ENCODE peak calls at places on chromosomes 2 and 18, in six cellular contexts. E is K562, N is adrenal gland, X is right lobe of liver, B is body of pancreas, S is Peyer's patch. Z is an unnamed sample. For H3K4me1, the result is how much of the 10 kb centered on the place peaks cover.

GRCh38 chr2:215404357-215404719 is 31.5 kb downstream of the FN1 start:
- DNase-seq in E (no peak), N (no peak), X (no peak), B (no peak), S (no peak), Z (no peak)

GRCh38 chr18:28158083-28158581 is 18.8 kb downstream of the CDH2 start:
- DNase-seq in E (no peak), N (peak), X (peak), B (no peak), S (no peak), Z (no peak)

GRCh38 chr18:80241919-80242777 is 5.2 kb downstream of the PARD6G start:
- DNase-seq in E (no peak), N (no peak), X (no peak), B (no peak), S (no peak), Z (peak)

GRCh38 chr2:143489135-143489534 is 359.9 kb downstream of the ARHGAP15 start:
- DNase-seq in E (no peak), N (no peak), X (no peak), B (no peak), S (no peak), Z (no peak)

GRCh38 chr18:63224574-63224973 is 95.0 kb downstream of the BCL2 start:
- DNase-seq in E (no peak), N (no peak), X (no peak), B (no peak), S (no peak), Z (no peak)

GRCh38 chr2:54903736-54904554 is 146.3 kb downstream of the RTN4 start:
- DNase-seq in E (no peak), N (peak), X (no peak), B (no peak), S (peak), Z (no peak)

GRCh38 chr2:176107731-176108181 is 676 bp downstream of the HOXD11 start:
- DNase-seq in E (no peak), N (no peak), X (no peak), B (no peak), S (no peak), Z (no peak)

GRCh38 chr2:101440127-101440738 is 34.7 kb downstream of the RFX8 start:
- DNase-seq in E (no peak), N (no peak), X (no peak), B (peak), S (no peak), Z (no peak)

GRCh38 chr2:191539068-191539467 is 138.9 kb upstream of the NABP1 start:
- DNase-seq in E (peak), N (no peak), X (no peak), B (no peak), S (no peak), Z (no peak)

GRCh38 chr2:148527488-148528340 is 116.8 kb upstream of the EPC2 start:
- DNase-seq in E (no peak), N (no peak), X (no peak), B (no peak), S (no peak), Z (peak)

GRCh38 chr2:227378371-227378782 is 729 bp downstream of the TM4SF20 start:
- DNase-seq in E (no peak), N (no peak), X (no peak), B (no peak), S (no peak), Z (no peak)

GRCh38 chr2:187567126-187567525 is 12.9 kb upstream of the TFPI start:
- DNase-seq in E (no peak), N (no peak), X (no peak), B (no peak), S (no peak), Z (no peak)

GRCh38 chr2:149703281-149703680 is 115.7 kb upstream of the MMADHC start:
- DNase-seq in E (no peak), N (no peak), X (no peak), B (no peak), S (no peak), Z (no peak)

GRCh38 chr2:191488135-191488534 is 189.8 kb upstream of the NABP1 start:
- DNase-seq in E (no peak), N (no peak), X (no peak), B (no peak), S (peak), Z (no peak)

GRCh38 chr18:3579701-3580100 is 129.7 kb downstream of the TGIF1 start:
- DNase-seq in E (no peak), N (no peak), X (no peak), B (no peak), S (no peak), Z (no peak)

GRCh38 chr2:191869178-191869577 is 22.3 kb upstream of the CAVIN2 start:
- DNase-seq in E (peak), N (no peak), X (no peak), B (no peak), S (no peak), Z (no peak)

GRCh38 chr2:61854435-61855177 is 746 bp upstream of the FAM161A start:
- DNase-seq in E (peak), N (peak), X (peak), B (peak), S (peak), Z (peak)

GRCh38 chr2:219453691-219454131 is 19.1 kb downstream of the SPEG start:
- DNase-seq in E (no peak), N (no peak), X (no peak), B (no peak), S (no peak), Z (no peak)

GRCh38 chr2:84924173-84925106 is 19.0 kb downstream of the TMSB10 start:
- DNase-seq in E (peak), N (no peak), X (no peak), B (no peak), S (peak), Z (no peak)

GRCh38 chr2:67752964-67753363 is 309.8 kb downstream of the C1D start:
- DNase-seq in E (no peak), N (no peak), X (no peak), B (no peak), S (no peak), Z (no peak)

GRCh38 chr18:56388571-56388970 is 249.8 kb downstream of the TXNL1 start:
- DNase-seq in E (no peak), N (no peak), X (no peak), B (no peak), S (no peak), Z (no peak)

GRCh38 chr2:202871161-202872141 is at the start of gene ICA1L:
- DNase-seq in E (peak), N (peak), X (peak), B (peak), S (peak), Z (no peak)

GRCh38 chr2:97952357-97952756 is 43.4 kb downstream of the TMEM131 start:
- DNase-seq in E (no peak), N (no peak), X (no peak), B (no peak), S (no peak), Z (no peak)

GRCh38 chr2:240655931-240656886 is 26.5 kb downstream of the AQP12B start:
- DNase-seq in E (no peak), N (no peak), X (no peak), B (no peak), S (no peak), Z (no peak)

GRCh38 chr2:173185437-173185836 is 109.8 kb downstream of the MAP3K20 start:
- DNase-seq in E (no peak), N (no peak), X (no peak), B (no peak), S (no peak), Z (no peak)

GRCh38 chr2:47438084-47438483 is 35.1 kb downstream of the MSH2 start:
- DNase-seq in E (no peak), N (no peak), X (no peak), B (no peak), S (no peak), Z (no peak)

GRCh38 chr2:201833796-201834195 is 27.5 kb downstream of the CDK15 start:
- DNase-seq in E (no peak), N (no peak), X (no peak), B (no peak), S (no peak), Z (no peak)

GRCh38 chr18:27604583-27604982 is 419.5 kb upstream of the CHST9 start:
- DNase-seq in E (no peak), N (no peak), X (no peak), B (no peak), S (no peak), Z (no peak)

DNA sequence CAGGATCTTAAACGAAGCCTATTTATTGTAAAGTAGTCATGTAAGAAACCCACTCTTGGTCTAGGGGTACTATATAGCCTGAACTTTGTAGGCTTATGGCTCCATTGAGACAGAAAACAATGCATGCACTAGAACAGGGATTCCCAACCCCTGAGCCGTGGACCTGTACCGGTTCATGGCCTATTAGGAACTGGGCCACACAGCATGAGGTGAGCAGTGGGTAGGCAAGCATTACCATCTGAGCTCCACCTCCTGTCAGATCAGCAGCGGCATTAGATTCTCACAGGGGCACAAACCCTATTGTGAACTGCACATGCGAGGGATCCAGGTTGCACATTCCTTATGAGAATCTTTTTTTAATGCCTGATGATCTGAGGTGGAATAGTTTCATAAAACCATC is 59.2 kb downstream of the ROCK1 start:
- DNase-seq in E (no peak), N (no peak), X (no peak), B (no peak), S (no peak), Z (no peak)
- H3K4me1 ChIP-seq in E (under half), N (under half), X (under half), B (under half), S (under half), Z (under half)

DNA sequence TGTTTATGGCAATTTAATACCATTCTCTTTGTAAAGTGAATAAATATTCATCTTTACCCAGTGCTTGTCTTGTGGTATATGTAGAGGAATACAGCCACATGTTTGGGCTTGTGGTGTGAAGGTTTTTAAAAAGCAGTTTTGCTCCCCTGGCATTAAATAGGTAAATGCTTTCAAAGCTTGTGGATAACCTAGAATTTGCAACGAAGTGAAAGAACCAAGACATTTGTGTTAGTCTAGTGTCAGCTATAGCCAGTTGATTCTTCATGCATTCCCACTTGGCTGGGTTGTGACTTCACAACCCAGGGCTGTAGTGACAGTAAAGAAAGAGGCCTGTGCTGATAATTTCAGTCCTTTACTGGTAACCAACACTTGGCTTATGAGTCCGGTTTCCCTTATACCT is 32.9 kb upstream of the TOGARAM2 start:
- DNase-seq in E (no peak), N (no peak), X (no peak), B (no peak), S (no peak), Z (no peak)
- TF ChIP-seq POLR2A in E (peak), N (no peak), X (no peak), B (no peak), S (no peak), Z (no peak)

GRCh38 chr2:63614448-63614968 is 25.7 kb downstream of the MDH1 start:
- DNase-seq in E (no peak), N (no peak), X (no peak), B (no peak), S (no peak), Z (no peak)
- H3K4me3 ChIP-seq in E (no peak), N (no peak), X (no peak), B (no peak), S (no peak), Z (no peak)

DNA sequence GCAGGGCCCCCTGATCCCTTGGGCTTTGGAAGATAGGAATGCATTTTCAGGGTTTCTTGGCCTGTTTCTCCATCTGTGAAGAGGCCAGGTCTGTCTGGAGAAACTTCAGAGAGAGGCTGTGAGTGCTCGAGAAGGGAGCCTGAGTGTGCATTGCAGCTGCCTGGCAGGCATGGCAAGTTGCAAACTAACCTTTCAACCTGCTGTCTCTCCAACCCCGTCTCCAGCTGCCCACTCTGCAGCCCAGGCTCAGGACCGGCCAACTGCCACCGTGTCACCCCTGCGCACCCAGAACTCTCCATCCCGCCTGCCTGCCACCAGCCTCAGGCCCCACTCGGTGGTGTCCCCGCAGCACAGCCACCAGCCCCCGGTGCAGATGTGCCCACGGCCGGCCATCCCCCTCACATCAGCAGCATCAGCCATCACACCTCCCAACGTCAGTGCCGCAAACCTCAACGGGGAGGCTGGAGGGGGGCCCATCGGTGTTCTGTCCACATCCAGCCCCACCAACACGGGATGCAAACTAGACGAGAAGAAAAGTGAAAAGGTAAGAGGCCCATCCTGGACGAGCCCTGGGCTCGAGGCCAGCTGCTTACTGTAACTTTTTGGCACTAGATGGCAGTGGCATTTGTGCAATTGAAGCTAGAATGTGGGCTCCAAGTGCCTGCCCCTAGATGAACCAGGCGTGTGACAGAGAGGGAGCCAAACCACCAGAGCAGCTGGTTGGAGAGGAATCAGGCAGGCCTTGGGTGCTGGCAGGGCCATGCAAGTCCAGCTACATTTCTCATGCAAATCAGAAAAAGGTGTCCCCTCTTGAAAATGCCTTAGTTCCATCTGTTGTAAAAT is 164.6 kb downstream of the SEPTIN10 start:
- DNase-seq in E (no peak), N (peak), X (peak), B (no peak), S (peak), Z (no peak)
- H3K4me1 ChIP-seq in E (under half), N (under half), X (under half), B (under half), S (under half), Z (under half)

GRCh38 chr2:23617167-23617787 is 232.3 kb downstream of the KLHL29 start:
- DNase-seq in E (no peak), N (no peak), X (no peak), B (no peak), S (no peak), Z (no peak)

GRCh38 chr2:23619941-23620340 is 235.0 kb downstream of the KLHL29 start:
- DNase-seq in E (no peak), N (no peak), X (no peak), B (no peak), S (no peak), Z (no peak)

GRCh38 chr2:23618265-23618664 is 233.3 kb downstream of the KLHL29 start:
- DNase-seq in E (no peak), N (no peak), X (no peak), B (no peak), S (no peak), Z (no peak)

GRCh38 chr2:23617817-23618216 is 232.8 kb downstream of the KLHL29 start:
- DNase-seq in E (no peak), N (no peak), X (no peak), B (no peak), S (no peak), Z (no peak)

DNA sequence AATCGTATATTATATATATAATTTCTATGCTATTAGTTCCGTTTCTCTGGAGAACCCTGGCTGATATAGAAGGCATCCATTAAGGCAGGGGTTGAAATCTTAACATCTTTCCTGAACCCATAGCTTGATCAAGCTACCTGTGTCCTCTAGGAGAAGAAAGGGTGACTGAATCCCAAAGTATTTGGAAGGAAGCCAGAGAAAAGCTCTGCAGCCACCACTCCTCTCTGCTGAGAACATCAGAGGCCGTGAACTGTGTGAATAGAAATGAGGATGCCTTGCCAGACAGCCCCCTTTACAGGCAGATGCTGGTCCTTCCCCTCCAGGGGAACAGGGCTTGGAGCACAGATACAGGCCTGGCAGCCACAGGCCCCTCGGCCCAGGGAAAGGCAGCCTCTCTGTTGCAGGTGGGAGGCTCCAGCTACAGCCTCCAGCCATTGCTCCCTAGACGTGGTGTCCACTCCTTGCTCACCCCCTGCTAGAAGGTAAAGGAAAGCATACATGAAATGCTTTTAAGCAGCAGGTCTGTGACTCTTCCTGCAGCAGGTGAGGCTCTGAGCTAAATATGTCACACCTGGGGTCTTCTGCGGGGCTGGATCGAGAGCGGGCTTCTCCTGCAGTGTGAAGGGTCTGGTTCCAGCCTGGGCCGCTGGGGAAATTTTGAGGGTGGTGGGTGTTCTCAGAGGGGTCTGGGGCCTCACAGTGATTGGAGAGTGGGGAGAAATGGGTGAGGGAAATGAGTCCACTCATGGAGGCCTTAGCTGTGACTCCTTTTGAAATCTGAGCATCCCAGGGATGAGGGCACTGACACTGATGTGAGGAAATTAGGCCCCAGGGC is 233.9 kb downstream of the KLHL29 start:
- DNase-seq in E (no peak), N (no peak), X (no peak), B (no peak), S (no peak), Z (no peak)
- TF ChIP-seq POLR2A in E (no peak), N (no peak), X (no peak), B (no peak), S (no peak), Z (no peak)

DNA sequence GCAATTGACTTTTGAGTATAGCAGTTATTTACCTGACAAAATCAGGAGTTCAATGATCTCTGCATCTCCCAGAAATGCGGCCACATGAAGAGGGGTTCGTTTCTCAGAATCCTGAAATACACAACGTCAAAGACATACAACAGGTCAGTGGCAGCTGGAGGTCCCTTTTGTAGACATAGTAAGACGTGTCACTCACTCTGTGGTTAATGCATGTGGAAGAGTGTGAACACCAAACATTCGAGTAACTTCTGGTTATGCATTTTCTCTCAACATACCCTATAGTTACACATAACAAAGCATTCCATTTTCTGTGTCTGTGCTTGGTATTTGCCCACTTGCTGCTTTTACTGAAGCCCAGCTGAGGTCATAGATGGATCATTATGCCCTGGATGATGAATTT is 163.6 kb downstream of the ANKRD44 start:
- DNase-seq in E (no peak), N (no peak), X (no peak), B (no peak), S (no peak), Z (no peak)
- H3K4me3 ChIP-seq in E (no peak), N (no peak), X (no peak), B (no peak), S (no peak), Z (no peak)